ENCODE peak calls at places on chromosomes 11 and 22, in seven cellular contexts. One of them, this sample, is unnamed.

GRCh38 chr22:45155050-45155840 is 8.5 kb upstream of the NUP50 start:
- DNase-seq in prostate gland: no peak
- DNase-seq in aorta: no peak
- DNase-seq in heart right ventricle: no peak
- DNase-seq in H1: no peak
- DNase-seq in caudate nucleus: no peak
- DNase-seq in body of pancreas: no peak
- DNase-seq in this sample: no peak

GRCh38 chr11:131305005-131305404 is 65.4 kb upstream of the NTM start:
- DNase-seq in prostate gland: no peak
- DNase-seq in aorta: no peak
- DNase-seq in heart right ventricle: no peak
- DNase-seq in H1: no peak
- DNase-seq in caudate nucleus: no peak
- DNase-seq in body of pancreas: no peak
- DNase-seq in this sample: no peak

GRCh38 chr11:66999555-66999954 is 23.4 kb upstream of the SYT12 start:
- DNase-seq in prostate gland: no peak
- DNase-seq in aorta: no peak
- DNase-seq in heart right ventricle: no peak
- DNase-seq in H1: no peak
- DNase-seq in caudate nucleus: no peak
- DNase-seq in body of pancreas: no peak
- DNase-seq in this sample: no peak

GRCh38 chr11:116840746-116841296 is 3.4 kb upstream of the APOA1 start:
- DNase-seq in prostate gland: no peak
- DNase-seq in aorta: no peak
- DNase-seq in heart right ventricle: no peak
- DNase-seq in H1: no peak
- DNase-seq in caudate nucleus: no peak
- DNase-seq in body of pancreas: no peak
- DNase-seq in this sample: no peak

GRCh38 chr22:28867191-28867590 is 16.2 kb upstream of the ZNRF3 start:
- DNase-seq in prostate gland: no peak
- DNase-seq in aorta: no peak
- DNase-seq in heart right ventricle: no peak
- DNase-seq in H1: no peak
- DNase-seq in caudate nucleus: no peak
- DNase-seq in body of pancreas: no peak
- DNase-seq in this sample: no peak

GRCh38 chr11:63882555-63883242 is 34.3 kb downstream of the RCOR2 start:
- DNase-seq in prostate gland: no peak
- DNase-seq in aorta: peak
- DNase-seq in heart right ventricle: no peak
- DNase-seq in H1: peak
- DNase-seq in caudate nucleus: no peak
- DNase-seq in body of pancreas: no peak
- DNase-seq in this sample: no peak

GRCh38 chr11:76212086-76213035 is 6.1 kb upstream of the WNT11 start:
- DNase-seq in prostate gland: no peak
- DNase-seq in aorta: no peak
- DNase-seq in heart right ventricle: peak
- DNase-seq in H1: no peak
- DNase-seq in caudate nucleus: no peak
- DNase-seq in body of pancreas: no peak
- DNase-seq in this sample: no peak

GRCh38 chr22:49676230-49676629 is 151.4 kb downstream of the BRD1 start:
- DNase-seq in prostate gland: no peak
- DNase-seq in aorta: no peak
- DNase-seq in heart right ventricle: no peak
- DNase-seq in H1: peak
- DNase-seq in caudate nucleus: no peak
- DNase-seq in body of pancreas: no peak
- DNase-seq in this sample: no peak

GRCh38 chr22:44363214-44363979 is 50.6 kb upstream of the SHISAL1 start:
- DNase-seq in prostate gland: no peak
- DNase-seq in aorta: peak
- DNase-seq in heart right ventricle: peak
- DNase-seq in H1: no peak
- DNase-seq in caudate nucleus: peak
- DNase-seq in body of pancreas: peak
- DNase-seq in this sample: peak

GRCh38 chr22:37487129-37487528 is 945 bp upstream of the MFNG start:
- DNase-seq in prostate gland: no peak
- DNase-seq in aorta: no peak
- DNase-seq in heart right ventricle: no peak
- DNase-seq in H1: no peak
- DNase-seq in caudate nucleus: no peak
- DNase-seq in body of pancreas: no peak
- DNase-seq in this sample: no peak

DNA sequence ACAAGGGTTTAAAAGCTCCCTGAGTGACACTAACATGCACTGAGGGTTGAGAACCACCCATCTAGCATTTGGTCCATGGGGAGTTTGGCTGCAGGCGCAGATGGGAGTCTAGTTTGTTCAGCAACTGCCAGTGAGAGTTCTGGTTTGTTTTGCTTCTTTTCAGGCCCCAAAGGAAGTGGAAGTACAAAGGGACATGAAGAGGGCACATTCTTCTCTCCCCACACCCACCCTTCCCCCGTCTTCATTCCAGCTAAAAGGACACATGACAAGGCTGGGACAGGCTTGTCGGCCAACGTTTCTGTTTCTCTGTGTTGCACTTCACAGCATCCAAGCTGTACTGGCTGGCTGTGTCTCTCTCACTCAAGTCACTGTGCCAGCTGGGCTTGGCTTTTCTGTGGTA is 8.2 kb upstream of the ENDOD1 start:
- DNase-seq in prostate gland: no peak
- DNase-seq in aorta: peak
- DNase-seq in heart right ventricle: peak
- DNase-seq in H1: no peak
- DNase-seq in caudate nucleus: no peak
- DNase-seq in body of pancreas: no peak
- DNase-seq in this sample: no peak
- H3K27ac ChIP-seq in prostate gland: peak
- H3K27ac ChIP-seq in aorta: peak
- H3K27ac ChIP-seq in heart right ventricle: peak
- H3K27ac ChIP-seq in H1: no peak
- H3K27ac ChIP-seq in caudate nucleus: peak
- H3K27ac ChIP-seq in body of pancreas: no peak
- H3K27ac ChIP-seq in this sample: no peak

DNA sequence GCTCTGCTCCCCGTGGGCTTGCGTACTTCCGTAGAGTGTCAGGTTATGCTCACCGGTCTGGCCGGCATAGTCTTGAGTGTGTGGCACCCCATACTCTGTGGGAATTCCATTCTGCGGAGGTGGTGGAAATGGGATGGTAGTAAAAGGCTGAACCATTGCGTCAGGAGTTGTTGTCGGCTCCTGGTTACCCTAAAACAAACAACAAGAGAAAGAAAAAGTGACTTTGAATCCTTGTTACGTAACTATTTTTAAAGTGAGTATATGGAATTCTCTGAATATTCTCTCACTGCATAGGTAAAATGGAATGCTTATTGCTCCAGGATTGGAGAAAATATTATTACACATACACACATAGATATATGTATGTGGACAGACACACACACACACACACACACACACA is 92.1 kb downstream of the APOL5 start:
- DNase-seq in prostate gland: no peak
- DNase-seq in aorta: no peak
- DNase-seq in heart right ventricle: no peak
- DNase-seq in H1: no peak
- DNase-seq in caudate nucleus: no peak
- DNase-seq in body of pancreas: no peak
- DNase-seq in this sample: no peak
- H3K27ac ChIP-seq in prostate gland: no peak
- H3K27ac ChIP-seq in aorta: no peak
- H3K27ac ChIP-seq in heart right ventricle: no peak
- H3K27ac ChIP-seq in H1: no peak
- H3K27ac ChIP-seq in caudate nucleus: no peak
- H3K27ac ChIP-seq in body of pancreas: no peak
- H3K27ac ChIP-seq in this sample: no peak

DNA sequence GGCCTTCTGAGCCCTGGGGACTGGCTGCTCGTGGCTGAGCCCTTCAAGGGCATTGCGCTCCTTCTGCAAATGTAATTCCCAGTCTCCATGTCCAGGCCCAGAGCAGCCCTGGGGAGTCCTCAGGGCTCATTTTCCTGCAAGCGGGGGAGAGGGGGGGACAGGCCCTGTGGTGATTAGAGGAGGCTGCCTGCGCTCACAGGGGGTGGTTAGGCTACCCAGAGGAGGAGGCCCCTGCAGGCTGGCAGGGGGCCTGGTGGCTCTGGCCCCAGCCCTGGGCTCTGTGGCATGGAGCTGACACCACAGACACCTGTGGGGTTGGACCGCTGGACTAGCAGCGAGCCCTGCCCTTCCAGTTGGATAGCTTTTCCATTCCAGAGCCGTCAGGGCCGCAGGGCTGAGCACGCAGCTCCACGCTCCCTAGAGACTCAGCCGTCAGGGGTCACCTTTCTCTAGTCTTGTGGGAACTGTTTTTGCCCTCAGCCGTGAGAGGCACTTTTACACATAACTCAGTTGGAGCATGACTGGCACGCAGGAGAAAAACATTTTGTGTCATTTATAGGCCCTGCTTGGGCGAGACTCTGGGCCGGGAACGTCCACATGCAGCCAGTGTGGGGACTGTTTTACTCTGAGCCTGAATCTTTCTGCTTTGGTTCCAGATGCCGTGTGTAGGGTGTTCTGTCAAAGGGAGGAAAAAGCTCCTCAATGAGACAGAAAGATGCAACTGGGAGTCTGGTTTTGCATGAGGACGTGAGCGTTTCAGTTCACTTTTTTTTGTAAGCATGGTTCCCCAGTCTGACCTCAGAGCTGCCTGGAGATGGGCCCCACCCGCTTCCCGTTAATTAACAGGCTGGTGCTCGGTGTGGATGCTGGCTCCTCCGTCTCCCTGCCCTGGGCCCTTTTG is 58.1 kb downstream of the LRP5 start:
- DNase-seq in prostate gland: peak
- DNase-seq in aorta: peak
- DNase-seq in heart right ventricle: peak
- DNase-seq in H1: no peak
- DNase-seq in caudate nucleus: no peak
- DNase-seq in body of pancreas: no peak
- DNase-seq in this sample: no peak
- H3K27ac ChIP-seq in prostate gland: peak
- H3K27ac ChIP-seq in aorta: peak
- H3K27ac ChIP-seq in heart right ventricle: peak
- H3K27ac ChIP-seq in H1: no peak
- H3K27ac ChIP-seq in caudate nucleus: no peak
- H3K27ac ChIP-seq in body of pancreas: peak
- H3K27ac ChIP-seq in this sample: peak

GRCh38 chr11:72828692-72829101 is 14.5 kb downstream of the ATG16L2 start:
- DNase-seq in prostate gland: no peak
- DNase-seq in aorta: no peak
- DNase-seq in heart right ventricle: no peak
- DNase-seq in H1: no peak
- DNase-seq in caudate nucleus: no peak
- DNase-seq in body of pancreas: no peak
- DNase-seq in this sample: no peak
- H3K27ac ChIP-seq in prostate gland: no peak
- H3K27ac ChIP-seq in aorta: no peak
- H3K27ac ChIP-seq in heart right ventricle: no peak
- H3K27ac ChIP-seq in H1: no peak
- H3K27ac ChIP-seq in caudate nucleus: no peak
- H3K27ac ChIP-seq in body of pancreas: no peak
- H3K27ac ChIP-seq in this sample: no peak

This sample was measured in colonic mucosa.